ENCODE peak calls at places on chromosomes 16 and 17, in six cellular contexts. One of them, this sample, is unnamed.
A peak's percentile ranks its signal among the peaks of the same experiment; 100 is the strongest.

GRCh38 chr17:14427914-14428639 is 127.2 kb downstream of the HS3ST3B1 start:
- DNase-seq in uterus: no peak
- DNase-seq in HepG2: no peak
- DNase-seq in body of pancreas: no peak
- DNase-seq in stomach: no peak
- DNase-seq in sigmoid colon: no peak
- DNase-seq in this sample: no peak

GRCh38 chr16:21116148-21116693 is 34.4 kb downstream of the DNAH3 start:
- DNase-seq in HepG2: peak; percentile 52
- DNase-seq in uterus: no peak
- DNase-seq in stomach: no peak
- DNase-seq in sigmoid colon: no peak
- DNase-seq in body of pancreas: no peak
- DNase-seq in this sample: no peak

GRCh38 chr17:30921544-30922196 is at the start of gene ADAP2:
- DNase-seq in uterus: no peak
- DNase-seq in body of pancreas: peak; percentile 68
- DNase-seq in sigmoid colon: peak; percentile 73
- DNase-seq in HepG2: no peak
- DNase-seq in stomach: peak; percentile 75
- DNase-seq in this sample: peak; percentile 22

GRCh38 chr17:40779181-40779909 is 3.0 kb downstream of the KRT27 start:
- DNase-seq in body of pancreas: no peak
- DNase-seq in uterus: no peak
- DNase-seq in sigmoid colon: no peak
- DNase-seq in stomach: no peak
- DNase-seq in HepG2: peak; percentile 18
- DNase-seq in this sample: no peak

GRCh38 chr16:31130336-31130812 is 5.2 kb downstream of the PRSS8 start:
- DNase-seq in stomach: no peak
- DNase-seq in uterus: no peak
- DNase-seq in body of pancreas: peak; percentile 62
- DNase-seq in HepG2: no peak
- DNase-seq in sigmoid colon: no peak
- DNase-seq in this sample: no peak

GRCh38 chr17:795276-795675 is 13.1 kb downstream of the MRM3 start:
- DNase-seq in HepG2: no peak
- DNase-seq in body of pancreas: peak; percentile 40
- DNase-seq in uterus: no peak
- DNase-seq in sigmoid colon: no peak
- DNase-seq in stomach: no peak
- DNase-seq in this sample: no peak

GRCh38 chr17:78791840-78792709 is 10.0 kb upstream of the CYTH1 start:
- DNase-seq in sigmoid colon: no peak
- DNase-seq in HepG2: no peak
- DNase-seq in body of pancreas: no peak
- DNase-seq in stomach: no peak
- DNase-seq in uterus: no peak
- DNase-seq in this sample: no peak

GRCh38 chr16:75351183-75351582 is 82.1 kb downstream of the CFDP1 start:
- DNase-seq in uterus: no peak
- DNase-seq in body of pancreas: no peak
- DNase-seq in HepG2: no peak
- DNase-seq in stomach: no peak
- DNase-seq in sigmoid colon: no peak
- DNase-seq in this sample: no peak

GRCh38 chr17:72334205-72334604 is 213.4 kb downstream of the SOX9 start:
- DNase-seq in sigmoid colon: no peak
- DNase-seq in body of pancreas: no peak
- DNase-seq in HepG2: no peak
- DNase-seq in uterus: no peak
- DNase-seq in stomach: no peak
- DNase-seq in this sample: no peak

GRCh38 chr16:12489362-12489761 is 314.3 kb downstream of the CPPED1 start:
- DNase-seq in sigmoid colon: no peak
- DNase-seq in HepG2: no peak
- DNase-seq in uterus: no peak
- DNase-seq in stomach: no peak
- DNase-seq in body of pancreas: no peak
- DNase-seq in this sample: no peak
- TF ChIP-seq POLR2A in sigmoid colon: no peak
- TF ChIP-seq POLR2A in HepG2: no peak
- TF ChIP-seq POLR2A in uterus: no peak
- TF ChIP-seq POLR2A in stomach: no peak
- TF ChIP-seq POLR2A in body of pancreas: no peak
- TF ChIP-seq POLR2A in this sample: no peak

DNA sequence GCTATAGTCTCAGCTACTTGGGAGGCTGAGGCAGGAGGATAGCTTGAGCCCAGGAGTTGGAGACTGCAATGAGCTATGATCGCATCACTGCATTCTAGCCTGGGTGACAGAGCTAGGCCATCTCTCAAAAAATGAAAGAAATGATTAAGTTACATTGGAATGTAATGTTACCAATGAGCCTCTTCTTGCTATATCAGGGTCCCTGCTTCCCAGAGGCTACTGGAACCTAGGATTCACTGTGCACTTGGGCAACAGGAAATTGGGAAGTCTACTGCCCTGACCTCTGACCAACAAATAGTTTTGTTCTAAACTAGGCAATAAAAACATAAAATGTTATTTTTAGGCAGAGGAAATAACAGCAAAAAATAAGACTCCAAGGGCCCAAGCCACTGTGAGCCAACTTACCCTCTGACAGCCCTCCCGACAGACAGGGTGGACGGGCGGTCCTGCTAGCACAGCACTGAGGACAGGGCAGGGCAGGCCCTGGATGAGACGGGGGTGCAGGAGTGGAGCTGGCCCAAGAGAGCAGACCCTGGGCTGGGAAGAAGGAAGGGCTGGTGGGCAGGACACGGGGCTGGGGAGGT is 27.5 kb downstream of the NSMCE1 start:
- DNase-seq in sigmoid colon: peak; percentile 59
- DNase-seq in uterus: peak; percentile 30
- DNase-seq in stomach: peak; percentile 21
- DNase-seq in body of pancreas: no peak
- DNase-seq in HepG2: no peak
- DNase-seq in this sample: no peak
- H3K4me1 ChIP-seq in sigmoid colon: peaks cover 54% of the 10 kb centered on the region
- H3K4me1 ChIP-seq in uterus: peaks cover 25% of the 10 kb centered on the region
- H3K4me1 ChIP-seq in stomach: peaks cover 65% of the 10 kb centered on the region
- H3K4me1 ChIP-seq in body of pancreas: peaks cover 38% of the 10 kb centered on the region
- H3K4me1 ChIP-seq in HepG2: peaks cover 21% of the 10 kb centered on the region
- H3K4me1 ChIP-seq in this sample: no peaks in the 10 kb centered on the region

GRCh38 chr16:69327585-69328310 is 2.6 kb downstream of the PDF start:
- DNase-seq in sigmoid colon: peak; percentile 28
- DNase-seq in body of pancreas: no peak
- DNase-seq in uterus: no peak
- DNase-seq in HepG2: no peak
- DNase-seq in stomach: no peak
- DNase-seq in this sample: no peak

GRCh38 chr16:69330286-69331109 is at the start of gene PDF:
- DNase-seq in HepG2: peak; percentile 93
- DNase-seq in stomach: peak; percentile 94
- DNase-seq in sigmoid colon: peak; percentile 96
- DNase-seq in body of pancreas: peak; percentile 95
- DNase-seq in uterus: peak; percentile 92
- DNase-seq in this sample: peak; percentile 90

GRCh38 chr16:69326172-69326873 is 4.1 kb downstream of the PDF start:
- DNase-seq in sigmoid colon: no peak
- DNase-seq in HepG2: peak; percentile 94
- DNase-seq in uterus: no peak
- DNase-seq in body of pancreas: no peak
- DNase-seq in stomach: no peak
- DNase-seq in this sample: no peak

GRCh38 chr16:69329369-69330285 is 761 bp downstream of the PDF start:
- DNase-seq in sigmoid colon: peak; percentile 68
- DNase-seq in HepG2: no peak
- DNase-seq in uterus: no peak
- DNase-seq in stomach: no peak
- DNase-seq in body of pancreas: peak; percentile 49
- DNase-seq in this sample: no peak

GRCh38 chr16:69328854-69329316 is 1.5 kb downstream of the PDF start:
- DNase-seq in uterus: no peak
- DNase-seq in sigmoid colon: peak; percentile 39
- DNase-seq in HepG2: no peak
- DNase-seq in body of pancreas: no peak
- DNase-seq in stomach: no peak
- DNase-seq in this sample: no peak
- TF ChIP-seq POLR2A in uterus: no peak
- TF ChIP-seq POLR2A in sigmoid colon: no peak
- TF ChIP-seq POLR2A in HepG2: peak; percentile 3
- TF ChIP-seq POLR2A in body of pancreas: no peak
- TF ChIP-seq POLR2A in stomach: no peak
- TF ChIP-seq POLR2A in this sample: no peak

GRCh38 chr17:29620779-29621500 is 1.8 kb downstream of the CORO6 start:
- DNase-seq in body of pancreas: no peak
- DNase-seq in sigmoid colon: peak; percentile 57
- DNase-seq in uterus: no peak
- DNase-seq in HepG2: no peak
- DNase-seq in stomach: no peak
- DNase-seq in this sample: no peak

GRCh38 chr17:29622337-29623282 is at the start of gene CORO6:
- DNase-seq in HepG2: no peak
- DNase-seq in uterus: no peak
- DNase-seq in stomach: peak; percentile 60
- DNase-seq in body of pancreas: peak; percentile 33
- DNase-seq in sigmoid colon: peak; percentile 83
- DNase-seq in this sample: no peak

GRCh38 chr17:29620271-29620670 is 2.4 kb downstream of the CORO6 start:
- DNase-seq in stomach: no peak
- DNase-seq in sigmoid colon: peak; percentile 48
- DNase-seq in HepG2: no peak
- DNase-seq in body of pancreas: no peak
- DNase-seq in uterus: no peak
- DNase-seq in this sample: no peak

GRCh38 chr17:29623283-29623647 is 553 bp upstream of the CORO6 start:
- DNase-seq in uterus: no peak
- DNase-seq in body of pancreas: no peak
- DNase-seq in stomach: no peak
- DNase-seq in sigmoid colon: no peak
- DNase-seq in HepG2: no peak
- DNase-seq in this sample: no peak

DNA sequence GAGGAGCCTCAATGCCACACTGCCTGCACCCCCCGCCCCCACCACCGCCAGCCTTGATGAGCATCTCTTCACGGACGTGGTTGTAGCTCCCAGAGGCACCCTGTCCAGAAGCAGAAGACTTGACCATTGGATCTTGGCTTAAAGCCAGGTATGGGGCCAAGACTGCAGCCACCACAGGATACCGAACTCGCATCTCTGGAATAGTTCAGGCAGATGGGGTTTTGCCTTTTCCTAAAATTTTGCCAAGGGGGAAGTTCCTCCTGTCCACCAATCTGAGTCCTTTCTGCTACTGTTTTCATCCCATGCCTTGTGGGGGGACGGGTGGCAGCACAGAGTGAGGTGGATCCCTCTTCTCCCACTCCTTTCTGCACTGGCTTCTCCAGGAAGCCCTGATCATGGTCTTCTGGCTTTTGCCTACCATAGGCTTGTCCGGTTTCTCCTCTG is 939 bp downstream of the CORO6 start:
- DNase-seq in body of pancreas: no peak
- DNase-seq in HepG2: no peak
- DNase-seq in sigmoid colon: peak; percentile 63
- DNase-seq in uterus: no peak
- DNase-seq in stomach: no peak
- DNase-seq in this sample: no peak
- H3K4me1 ChIP-seq in body of pancreas: peaks cover 29% of the 10 kb centered on the region
- H3K4me1 ChIP-seq in HepG2: peaks cover 53% of the 10 kb centered on the region
- H3K4me1 ChIP-seq in sigmoid colon: peaks cover 44% of the 10 kb centered on the region
- H3K4me1 ChIP-seq in uterus: peaks cover 14% of the 10 kb centered on the region
- H3K4me1 ChIP-seq in stomach: peaks cover 31% of the 10 kb centered on the region
- H3K4me1 ChIP-seq in this sample: peaks cover 7% of the 10 kb centered on the region

GRCh38 chr16:3769942-3770341 is 52.6 kb upstream of the TRAP1 start:
- DNase-seq in uterus: no peak
- DNase-seq in body of pancreas: no peak
- DNase-seq in sigmoid colon: no peak
- DNase-seq in HepG2: no peak
- DNase-seq in stomach: no peak
- DNase-seq in this sample: no peak
- TF ChIP-seq POLR2A in uterus: no peak
- TF ChIP-seq POLR2A in body of pancreas: no peak
- TF ChIP-seq POLR2A in sigmoid colon: no peak
- TF ChIP-seq POLR2A in HepG2: no peak
- TF ChIP-seq POLR2A in stomach: no peak
- TF ChIP-seq POLR2A in this sample: no peak

DNA sequence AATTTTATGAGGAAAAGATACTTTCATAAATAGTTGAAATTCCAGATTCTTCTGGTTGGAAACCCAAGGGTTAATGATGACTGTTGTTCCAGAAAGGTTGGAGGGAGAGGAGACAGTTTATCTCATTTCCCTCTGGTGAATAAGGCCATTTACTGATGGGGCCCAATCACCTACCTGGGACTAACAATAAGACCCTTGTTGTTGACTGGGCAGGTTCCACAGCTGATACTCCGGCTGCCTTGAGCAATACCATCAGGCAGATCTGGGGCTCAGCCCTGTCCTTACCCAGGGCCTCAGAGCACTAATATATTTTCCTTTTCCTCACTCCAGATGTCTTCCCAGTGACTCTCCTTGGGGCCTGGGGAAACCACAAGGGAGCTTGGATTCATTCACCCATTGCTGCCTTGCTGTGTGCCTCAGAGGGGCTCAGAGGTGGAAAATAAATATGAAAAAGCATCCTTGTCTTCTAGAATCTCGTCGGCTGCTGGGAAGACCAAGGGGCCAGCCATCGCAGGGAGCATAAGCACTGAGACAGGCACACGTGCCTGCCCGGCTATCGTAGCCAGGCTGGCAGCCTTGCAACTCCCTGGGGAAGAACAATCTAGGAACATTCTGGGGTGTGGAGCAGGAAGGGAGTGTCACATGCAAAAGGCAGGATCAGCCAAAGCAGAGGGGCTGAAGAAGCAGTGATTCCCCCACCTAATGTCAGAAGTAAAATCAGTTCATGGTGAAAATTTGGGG is 54.4 kb downstream of the MPRIP start:
- DNase-seq in stomach: no peak
- DNase-seq in uterus: no peak
- DNase-seq in body of pancreas: no peak
- DNase-seq in sigmoid colon: no peak
- DNase-seq in HepG2: peak; percentile 94
- DNase-seq in this sample: no peak
- H3K4me1 ChIP-seq in stomach: peaks cover 51% of the 10 kb centered on the region
- H3K4me1 ChIP-seq in uterus: peaks cover 20% of the 10 kb centered on the region
- H3K4me1 ChIP-seq in body of pancreas: peaks cover 34% of the 10 kb centered on the region
- H3K4me1 ChIP-seq in sigmoid colon: peaks cover 58% of the 10 kb centered on the region
- H3K4me1 ChIP-seq in HepG2: peaks cover 46% of the 10 kb centered on the region
- H3K4me1 ChIP-seq in this sample: peaks cover 7% of the 10 kb centered on the region

This sample was measured in breast epithelium.